ENCODE peak calls at places on chromosomes 12 and 14, in ten cellular contexts. B is NCI-H1417, X is EL, U is T-helper 1 cell, W is NCI-H82, L is NCI-H510A treated with DMSO at 0.1 percent for 48 hours, V is AG08395, A is GM18507, H is iPS-NIHi11, Q is T-helper 2 cell. T is an unnamed sample.

GRCh38 chr12:57552306-57552651 is 2.4 kb downstream of the KIF5A start:
- DNase-seq in B (no peak), X (no peak), U (no peak), W (no peak), L (no peak), V (no peak), A (no peak), H (no peak), Q (no peak), T (no peak)

GRCh38 chr12:1773937-1774655 is 46.3 kb upstream of the LRTM2 start:
- DNase-seq in B (no peak), X (no peak), U (no peak), W (no peak), L (peak), V (peak), A (no peak), H (no peak), Q (no peak), T (no peak)

GRCh38 chr14:72682188-72682587 is 211.7 kb downstream of the DPF3 start:
- DNase-seq in B (no peak), X (peak), U (no peak), W (no peak), L (no peak), V (peak), A (no peak), H (no peak), Q (no peak), T (no peak)

GRCh38 chr14:40870252-40870651 is 736.4 kb upstream of the LRFN5 start:
- DNase-seq in B (no peak), X (no peak), U (no peak), W (no peak), L (peak), V (no peak), A (no peak), H (no peak), Q (no peak), T (no peak)

GRCh38 chr12:93813181-93813580 is 136.0 kb downstream of the CRADD start:
- DNase-seq in B (no peak), X (no peak), U (no peak), W (no peak), L (no peak), V (no peak), A (no peak), H (no peak), Q (no peak), T (no peak)

GRCh38 chr12:49623142-49623899 is at the start of gene PRPF40B:
- DNase-seq in B (peak), X (peak), U (peak), W (peak), L (peak), V (peak), A (peak), H (peak), Q (peak), T (peak)

GRCh38 chr12:11513288-11513687 is 117.9 kb upstream of the PRB2 start:
- DNase-seq in B (no peak), X (no peak), U (no peak), W (no peak), L (no peak), V (no peak), A (no peak), H (peak), Q (no peak), T (no peak)

GRCh38 chr14:101628471-101628966 is 67.2 kb downstream of the DIO3 start:
- DNase-seq in B (no peak), X (peak), U (peak), W (peak), L (peak), V (peak), A (peak), H (peak), Q (peak), T (peak)

GRCh38 chr14:22849212-22849819 is 12.9 kb downstream of the MMP14 start:
- DNase-seq in B (no peak), X (no peak), U (no peak), W (no peak), L (no peak), V (peak), A (no peak), H (no peak), Q (no peak), T (no peak)

GRCh38 chr12:99810718-99811593 is 163.4 kb downstream of the GARIN6 start:
- DNase-seq in B (peak), X (peak), U (no peak), W (peak), L (peak), V (peak), A (no peak), H (no peak), Q (peak), T (no peak)

GRCh38 chr12:127165567-127166392 is 1101.2 kb upstream of the TMEM132C start:
- DNase-seq in B (peak), X (peak), U (peak), W (peak), L (peak), V (peak), A (peak), H (peak), Q (peak), T (peak)

GRCh38 chr12:15494329-15495046 is 172.2 kb downstream of the PTPRO start:
- DNase-seq in B (no peak), X (no peak), U (no peak), W (no peak), L (no peak), V (no peak), A (no peak), H (no peak), Q (no peak), T (no peak)